ENCODE peak calls at places on chromosome 15, in seven cellular contexts. One of them, this sample, is unnamed.

GRCh38 chr15:38425269-38425668 is 28.7 kb upstream of the FAM98B start:
- DNase-seq in body of pancreas: no peak
- DNase-seq in thyroid gland: no peak
- DNase-seq in A549: no peak
- DNase-seq in ovary: no peak
- DNase-seq in IMR-90: no peak
- DNase-seq in GM12891: no peak
- DNase-seq in this sample: no peak

GRCh38 chr15:89068325-89068784 is 19.9 kb upstream of the ABHD2 start:
- DNase-seq in A549: no peak
- DNase-seq in thyroid gland: no peak
- DNase-seq in IMR-90: peak
- DNase-seq in body of pancreas: peak
- DNase-seq in ovary: no peak
- DNase-seq in GM12891: peak
- DNase-seq in this sample: no peak

GRCh38 chr15:37880009-37880834 is 54.2 kb upstream of the TMCO5A start:
- DNase-seq in A549: peak
- DNase-seq in thyroid gland: peak
- DNase-seq in IMR-90: peak
- DNase-seq in body of pancreas: peak
- DNase-seq in GM12891: no peak
- DNase-seq in ovary: no peak
- DNase-seq in this sample: no peak

GRCh38 chr15:72790302-72790955 is 6.9 kb upstream of the ADPGK start:
- DNase-seq in GM12891: no peak
- DNase-seq in body of pancreas: no peak
- DNase-seq in ovary: no peak
- DNase-seq in IMR-90: peak
- DNase-seq in A549: no peak
- DNase-seq in thyroid gland: no peak
- DNase-seq in this sample: no peak

GRCh38 chr15:100147828-100148227 is 193.9 kb downstream of the ADAMTS17 start:
- DNase-seq in A549: no peak
- DNase-seq in IMR-90: no peak
- DNase-seq in thyroid gland: no peak
- DNase-seq in GM12891: no peak
- DNase-seq in body of pancreas: no peak
- DNase-seq in ovary: no peak
- DNase-seq in this sample: no peak

GRCh38 chr15:68411735-68412134 is 20.2 kb downstream of the ITGA11 start:
- DNase-seq in ovary: no peak
- DNase-seq in body of pancreas: no peak
- DNase-seq in thyroid gland: no peak
- DNase-seq in A549: no peak
- DNase-seq in IMR-90: no peak
- DNase-seq in GM12891: no peak
- DNase-seq in this sample: no peak

GRCh38 chr15:91412529-91412928 is 312.5 kb downstream of the SV2B start:
- DNase-seq in GM12891: no peak
- DNase-seq in ovary: no peak
- DNase-seq in thyroid gland: no peak
- DNase-seq in body of pancreas: no peak
- DNase-seq in A549: no peak
- DNase-seq in IMR-90: no peak
- DNase-seq in this sample: no peak

GRCh38 chr15:63363292-63363691 is 18.4 kb downstream of the CA12 start:
- DNase-seq in GM12891: no peak
- DNase-seq in IMR-90: no peak
- DNase-seq in A549: no peak
- DNase-seq in thyroid gland: no peak
- DNase-seq in body of pancreas: no peak
- DNase-seq in ovary: no peak
- DNase-seq in this sample: no peak

GRCh38 chr15:89167267-89168176 is 53.9 kb downstream of the RLBP1 start:
- DNase-seq in IMR-90: peak
- DNase-seq in GM12891: no peak
- DNase-seq in thyroid gland: peak
- DNase-seq in ovary: no peak
- DNase-seq in A549: peak
- DNase-seq in body of pancreas: peak
- DNase-seq in this sample: peak

GRCh38 chr15:34314491-34314890 is 23.1 kb downstream of the SLC12A6 start:
- DNase-seq in body of pancreas: no peak
- DNase-seq in IMR-90: peak
- DNase-seq in A549: no peak
- DNase-seq in ovary: no peak
- DNase-seq in GM12891: no peak
- DNase-seq in thyroid gland: no peak
- DNase-seq in this sample: no peak

GRCh38 chr15:34323217-34323616 is 14.4 kb downstream of the SLC12A6 start:
- DNase-seq in IMR-90: no peak
- DNase-seq in A549: no peak
- DNase-seq in body of pancreas: no peak
- DNase-seq in ovary: no peak
- DNase-seq in thyroid gland: no peak
- DNase-seq in GM12891: no peak
- DNase-seq in this sample: no peak

GRCh38 chr15:34318277-34319079 is 19.1 kb downstream of the SLC12A6 start:
- DNase-seq in body of pancreas: peak
- DNase-seq in IMR-90: peak
- DNase-seq in GM12891: no peak
- DNase-seq in thyroid gland: peak
- DNase-seq in ovary: peak
- DNase-seq in A549: peak
- DNase-seq in this sample: peak
- TF ChIP-seq POLR2A in body of pancreas: no peak
- TF ChIP-seq POLR2A in IMR-90: peak
- TF ChIP-seq POLR2A in GM12891: no peak
- TF ChIP-seq POLR2A in thyroid gland: no peak
- TF ChIP-seq POLR2A in ovary: no peak
- TF ChIP-seq POLR2A in A549: peak
- TF ChIP-seq POLR2A in this sample: no peak

GRCh38 chr15:85702321-85703230 is 92.1 kb downstream of the KLHL25 start:
- DNase-seq in thyroid gland: no peak
- DNase-seq in A549: no peak
- DNase-seq in ovary: no peak
- DNase-seq in IMR-90: peak
- DNase-seq in GM12891: no peak
- DNase-seq in body of pancreas: no peak
- DNase-seq in this sample: no peak

GRCh38 chr15:85700767-85701166 is 94.0 kb downstream of the KLHL25 start:
- DNase-seq in ovary: no peak
- DNase-seq in thyroid gland: no peak
- DNase-seq in body of pancreas: no peak
- DNase-seq in A549: no peak
- DNase-seq in IMR-90: no peak
- DNase-seq in GM12891: no peak
- DNase-seq in this sample: no peak

GRCh38 chr15:85706779-85707518 is 87.8 kb downstream of the KLHL25 start:
- DNase-seq in A549: no peak
- DNase-seq in thyroid gland: no peak
- DNase-seq in body of pancreas: peak
- DNase-seq in GM12891: no peak
- DNase-seq in ovary: peak
- DNase-seq in IMR-90: peak
- DNase-seq in this sample: no peak

GRCh38 chr15:85704720-85705119 is 90.0 kb downstream of the KLHL25 start:
- DNase-seq in GM12891: no peak
- DNase-seq in IMR-90: no peak
- DNase-seq in ovary: no peak
- DNase-seq in A549: no peak
- DNase-seq in body of pancreas: no peak
- DNase-seq in thyroid gland: peak
- DNase-seq in this sample: no peak

GRCh38 chr15:85704021-85704420 is 90.7 kb downstream of the KLHL25 start:
- DNase-seq in GM12891: no peak
- DNase-seq in IMR-90: peak
- DNase-seq in body of pancreas: peak
- DNase-seq in ovary: no peak
- DNase-seq in thyroid gland: no peak
- DNase-seq in A549: no peak
- DNase-seq in this sample: no peak
- TF ChIP-seq POLR2A in GM12891: peak
- TF ChIP-seq POLR2A in IMR-90: no peak
- TF ChIP-seq POLR2A in body of pancreas: no peak
- TF ChIP-seq POLR2A in ovary: no peak
- TF ChIP-seq POLR2A in thyroid gland: no peak
- TF ChIP-seq POLR2A in A549: no peak
- TF ChIP-seq POLR2A in this sample: no peak

GRCh38 chr15:41334293-41335120 is 1.8 kb downstream of the NUSAP1 start:
- DNase-seq in thyroid gland: no peak
- DNase-seq in A549: no peak
- DNase-seq in GM12891: no peak
- DNase-seq in ovary: no peak
- DNase-seq in body of pancreas: no peak
- DNase-seq in IMR-90: no peak
- DNase-seq in this sample: no peak

GRCh38 chr15:41336549-41336948 is 3.9 kb downstream of the NUSAP1 start:
- DNase-seq in ovary: no peak
- DNase-seq in body of pancreas: no peak
- DNase-seq in A549: no peak
- DNase-seq in thyroid gland: no peak
- DNase-seq in GM12891: no peak
- DNase-seq in IMR-90: no peak
- DNase-seq in this sample: no peak

GRCh38 chr15:41331281-41331680 is 1.1 kb downstream of the OIP5 start:
- DNase-seq in body of pancreas: no peak
- DNase-seq in A549: no peak
- DNase-seq in GM12891: no peak
- DNase-seq in ovary: no peak
- DNase-seq in IMR-90: no peak
- DNase-seq in thyroid gland: no peak
- DNase-seq in this sample: no peak

GRCh38 chr15:41331833-41332787 is at the start of gene OIP5:
- DNase-seq in A549: peak
- DNase-seq in body of pancreas: peak
- DNase-seq in IMR-90: peak
- DNase-seq in ovary: peak
- DNase-seq in thyroid gland: peak
- DNase-seq in GM12891: peak
- DNase-seq in this sample: peak

GRCh38 chr15:41332788-41333527 is at the start of gene NUSAP1:
- DNase-seq in GM12891: peak
- DNase-seq in body of pancreas: no peak
- DNase-seq in A549: peak
- DNase-seq in ovary: no peak
- DNase-seq in IMR-90: no peak
- DNase-seq in thyroid gland: no peak
- DNase-seq in this sample: no peak
- TF ChIP-seq POLR2A in GM12891: peak
- TF ChIP-seq POLR2A in body of pancreas: no peak
- TF ChIP-seq POLR2A in A549: peak
- TF ChIP-seq POLR2A in ovary: no peak
- TF ChIP-seq POLR2A in IMR-90: peak
- TF ChIP-seq POLR2A in thyroid gland: no peak
- TF ChIP-seq POLR2A in this sample: peak

GRCh38 chr15:45635191-45635638 is 386 bp downstream of the SQOR start:
- DNase-seq in ovary: peak
- DNase-seq in GM12891: peak
- DNase-seq in A549: peak
- DNase-seq in body of pancreas: peak
- DNase-seq in IMR-90: no peak
- DNase-seq in thyroid gland: peak
- DNase-seq in this sample: no peak

GRCh38 chr15:45637552-45638033 is 2.8 kb downstream of the SQOR start:
- DNase-seq in GM12891: peak
- DNase-seq in ovary: peak
- DNase-seq in A549: peak
- DNase-seq in thyroid gland: peak
- DNase-seq in body of pancreas: peak
- DNase-seq in IMR-90: peak
- DNase-seq in this sample: no peak

GRCh38 chr15:45635763-45636292 is 999 bp downstream of the SQOR start:
- DNase-seq in A549: no peak
- DNase-seq in IMR-90: no peak
- DNase-seq in GM12891: no peak
- DNase-seq in ovary: no peak
- DNase-seq in body of pancreas: no peak
- DNase-seq in thyroid gland: no peak
- DNase-seq in this sample: no peak

GRCh38 chr15:45631831-45632230 is 3.0 kb upstream of the SQOR start:
- DNase-seq in IMR-90: peak
- DNase-seq in A549: no peak
- DNase-seq in thyroid gland: no peak
- DNase-seq in body of pancreas: no peak
- DNase-seq in GM12891: no peak
- DNase-seq in ovary: no peak
- DNase-seq in this sample: no peak

GRCh38 chr15:45634442-45635190 is at the start of gene SQOR:
- DNase-seq in body of pancreas: peak
- DNase-seq in IMR-90: peak
- DNase-seq in GM12891: peak
- DNase-seq in thyroid gland: peak
- DNase-seq in ovary: peak
- DNase-seq in A549: peak
- DNase-seq in this sample: peak
- TF ChIP-seq POLR2A in body of pancreas: peak
- TF ChIP-seq POLR2A in IMR-90: no peak
- TF ChIP-seq POLR2A in GM12891: peak
- TF ChIP-seq POLR2A in thyroid gland: peak
- TF ChIP-seq POLR2A in ovary: no peak
- TF ChIP-seq POLR2A in A549: peak
- TF ChIP-seq POLR2A in this sample: peak

DNA sequence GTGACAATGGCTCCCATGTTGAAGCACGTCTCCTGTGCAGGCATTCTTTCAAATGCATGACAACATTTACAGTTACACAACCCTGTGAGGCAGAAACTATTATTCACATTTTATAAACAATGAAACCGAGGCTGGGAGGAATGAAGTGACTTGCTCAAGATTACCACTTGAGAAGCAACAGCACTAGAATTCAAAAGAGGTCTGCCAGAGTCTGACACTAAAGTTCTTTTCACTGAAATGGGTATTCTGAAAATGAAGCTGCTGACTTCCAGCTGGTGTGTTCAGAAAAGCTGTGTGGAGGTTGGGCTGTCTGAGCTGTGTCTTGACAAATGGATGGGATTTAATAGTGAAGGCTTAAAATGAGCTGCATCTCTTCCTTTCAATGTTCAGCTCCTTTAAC is 104.4 kb downstream of the THSD4 start:
- DNase-seq in ovary: no peak
- DNase-seq in IMR-90: peak
- DNase-seq in GM12891: no peak
- DNase-seq in A549: no peak
- DNase-seq in thyroid gland: no peak
- DNase-seq in body of pancreas: no peak
- DNase-seq in this sample: no peak
- TF ChIP-seq POLR2A in ovary: no peak
- TF ChIP-seq POLR2A in IMR-90: no peak
- TF ChIP-seq POLR2A in GM12891: no peak
- TF ChIP-seq POLR2A in A549: no peak
- TF ChIP-seq POLR2A in thyroid gland: no peak
- TF ChIP-seq POLR2A in body of pancreas: no peak
- TF ChIP-seq POLR2A in this sample: no peak